ENCODE peak calls at places on chromosomes 3 and 15, in four cellular contexts. B is HCT116, C is PC-3, V is GM23248. I is an unnamed sample.

GRCh38 chr15:91530951-91531582 is 322.4 kb upstream of the SLCO3A1 start:
- DNase-seq in B (no peak), C (no peak), V (no peak), I (no peak)

GRCh38 chr3:86109434-86109833 is 881.5 kb downstream of the VGLL3 start:
- DNase-seq in B (no peak), C (peak; percentile 12), V (no peak), I (no peak)

GRCh38 chr3:101310580-101311375 is 9.6 kb downstream of the IMPG2 start:
- DNase-seq in B (no peak), C (peak; percentile 68), V (no peak), I (no peak)

GRCh38 chr15:72379856-72380255 is 4.0 kb upstream of the HEXA start:
- DNase-seq in B (no peak), C (no peak), V (no peak), I (no peak)

GRCh38 chr3:45473841-45474240 is 85.5 kb downstream of the LARS2 start:
- DNase-seq in B (no peak), C (no peak), V (peak; percentile 93), I (no peak)

GRCh38 chr3:10930641-10931040 is 61.9 kb upstream of the SLC6A1 start:
- DNase-seq in B (no peak), C (no peak), V (no peak), I (no peak)

GRCh38 chr3:14462738-14463137 is 60.3 kb downstream of the SLC6A6 start:
- DNase-seq in B (no peak), C (no peak), V (no peak), I (no peak)

GRCh38 chr3:107025961-107026360 is 351.3 kb upstream of the CCDC54 start:
- DNase-seq in B (no peak), C (no peak), V (no peak), I (no peak)

GRCh38 chr3:102449341-102449740 is 14.5 kb downstream of the ZPLD1 start:
- DNase-seq in B (no peak), C (no peak), V (no peak), I (no peak)

GRCh38 chr3:155339052-155339451 is 45.6 kb upstream of the STRIT1 start:
- DNase-seq in B (no peak), C (no peak), V (peak; percentile 20), I (no peak)

GRCh38 chr15:67548532-67548852 is 6.0 kb downstream of the MAP2K5 start:
- DNase-seq in B (no peak), C (no peak), V (no peak), I (no peak)

GRCh38 chr15:97995881-97996603 is 35.5 kb downstream of the ARRDC4 start:
- DNase-seq in B (no peak), C (peak; percentile 45), V (peak; percentile 21), I (peak; percentile 38)

GRCh38 chr3:167814441-167814951 is 79.0 kb downstream of the SERPINI1 start:
- DNase-seq in B (no peak), C (peak; percentile 80), V (peak; percentile 75), I (no peak)

GRCh38 chr15:85964471-85964870 is 115.2 kb upstream of the AGBL1 start:
- DNase-seq in B (no peak), C (no peak), V (no peak), I (no peak)

GRCh38 chr15:41125950-41126642 is 10.0 kb upstream of the INO80 start:
- DNase-seq in B (peak; percentile 7), C (no peak), V (no peak), I (no peak)

GRCh38 chr15:95929232-95929846 is 401.2 kb upstream of the NR2F2 start:
- DNase-seq in B (no peak), C (no peak), V (no peak), I (no peak)

GRCh38 chr3:11375333-11376076 is 103.3 kb downstream of the ATG7 start:
- DNase-seq in B (no peak), C (no peak), V (peak; percentile 32), I (no peak)

GRCh38 chr15:70521576-70522322 is 241.6 kb downstream of the UACA start:
- DNase-seq in B (no peak), C (no peak), V (no peak), I (no peak)

GRCh38 chr3:27556854-27557253 is 72.7 kb upstream of the SLC4A7 start:
- DNase-seq in B (no peak), C (peak; percentile 37), V (peak; percentile 85), I (no peak)

GRCh38 chr15:66713843-66714508 is 11.9 kb downstream of the SMAD6 start:
- DNase-seq in B (no peak), C (no peak), V (no peak), I (no peak)

GRCh38 chr3:14124223-14124614 is 451 bp downstream of the CHCHD4 start:
- DNase-seq in B (no peak), C (peak; percentile 43), V (peak; percentile 58), I (no peak)

GRCh38 chr15:79023546-79023890 is 67.1 kb downstream of the RASGRF1 start:
- DNase-seq in B (no peak), C (no peak), V (no peak), I (no peak)

GRCh38 chr3:85576801-85577200 is 618.0 kb downstream of the CADM2 start:
- DNase-seq in B (no peak), C (no peak), V (no peak), I (no peak)

GRCh38 chr3:90010341-90010740 is 902.9 kb downstream of the EPHA3 start:
- DNase-seq in B (no peak), C (peak; percentile 49), V (peak; percentile 57), I (peak; percentile 26)

GRCh38 chr15:30921106-30921505 is 17.4 kb downstream of the FAN1 start:
- DNase-seq in B (no peak), C (no peak), V (no peak), I (no peak)

GRCh38 chr3:126310816-126311215 is 46.4 kb downstream of the KLF15 start:
- DNase-seq in B (no peak), C (no peak), V (no peak), I (no peak)

GRCh38 chr3:150509780-150510179 is 36.5 kb downstream of the SERP1 start:
- DNase-seq in B (no peak), C (no peak), V (no peak), I (no peak)

GRCh38 chr3:129453732-129454131 is 13.7 kb downstream of the IFT122 start:
- DNase-seq in B (no peak), C (no peak), V (no peak), I (no peak)

GRCh38 chr15:70297465-70298152 is 199.9 kb upstream of the TLE3 start:
- DNase-seq in B (no peak), C (no peak), V (no peak), I (no peak)

GRCh38 chr15:36831125-36831914 is 251.9 kb downstream of the CDIN1 start:
- DNase-seq in B (no peak), C (peak; percentile 82), V (peak; percentile 95), I (no peak)

GRCh38 chr3:101379695-101380376 is 59.5 kb upstream of the IMPG2 start:
- DNase-seq in B (no peak), C (no peak), V (no peak), I (no peak)

GRCh38 chr15:89749526-89749925 is 1.5 kb downstream of the MESP1 start:
- DNase-seq in B (no peak), C (no peak), V (no peak), I (no peak)
- H3K9ac ChIP-seq in B (peak overlapping the region; percentile 79), C (peak overlapping the region; percentile 89), V (no peak overlapping the region), I (no peak overlapping the region)

GRCh38 chr15:76147906-76148553 is 88.2 kb downstream of the TMEM266 start:
- DNase-seq in B (peak; percentile 12), C (peak; percentile 79), V (peak; percentile 52), I (peak; percentile 76)
- TF ChIP-seq EZH2phosphoT487 in B (no peak), C (no peak), V (no peak), I (no peak)

GRCh38 chr15:45637552-45638033 is 2.8 kb downstream of the SQOR start:
- DNase-seq in B (no peak), C (peak; percentile 60), V (peak; percentile 85), I (no peak)
- H3K9ac ChIP-seq in B (no peak overlapping the region), C (peak overlapping the region; percentile 58), V (peak overlapping the region; percentile 73), I (no peak overlapping the region)

DNA sequence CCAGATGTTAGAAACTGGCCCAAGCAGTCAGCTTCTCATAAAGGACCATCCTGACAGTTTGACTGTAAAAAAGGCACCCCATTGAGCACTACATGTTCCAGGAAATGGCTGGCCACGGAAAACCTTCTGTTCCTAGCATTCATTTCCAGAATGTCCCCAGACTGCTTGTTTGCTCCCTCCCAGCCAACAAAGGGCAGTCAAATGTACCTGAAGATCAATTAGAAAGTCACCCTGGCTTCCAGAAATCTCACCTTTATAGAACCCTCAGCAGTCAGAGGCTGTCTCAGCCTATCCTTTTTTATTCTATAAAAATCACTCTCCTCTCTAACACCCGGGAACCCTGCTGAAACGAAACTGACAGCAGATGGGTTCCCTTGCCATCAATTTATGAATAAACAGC is 774 bp upstream of the SAMMSON start:
- DNase-seq in B (no peak), C (no peak), V (no peak), I (no peak)
- TF ChIP-seq EZH2phosphoT487 in B (no peak), C (no peak), V (no peak), I (no peak)

GRCh38 chr15:29418178-29418577 is 148.6 kb upstream of the NSMCE3 start:
- DNase-seq in B (no peak), C (no peak), V (no peak), I (no peak)

GRCh38 chr15:29418931-29419330 is 149.3 kb upstream of the NSMCE3 start:
- DNase-seq in B (no peak), C (no peak), V (no peak), I (no peak)

GRCh38 chr15:29424118-29424517 is 154.5 kb upstream of the NSMCE3 start:
- DNase-seq in B (no peak), C (no peak), V (no peak), I (no peak)

GRCh38 chr15:29422606-29423005 is 153.0 kb upstream of the NSMCE3 start:
- DNase-seq in B (no peak), C (no peak), V (no peak), I (no peak)

GRCh38 chr15:29420188-29420587 is 150.6 kb upstream of the NSMCE3 start:
- DNase-seq in B (no peak), C (no peak), V (no peak), I (peak; percentile 58)
- H3K9ac ChIP-seq in B (no peak overlapping the region), C (no peak overlapping the region), V (no peak overlapping the region), I (no peak overlapping the region)

DNA sequence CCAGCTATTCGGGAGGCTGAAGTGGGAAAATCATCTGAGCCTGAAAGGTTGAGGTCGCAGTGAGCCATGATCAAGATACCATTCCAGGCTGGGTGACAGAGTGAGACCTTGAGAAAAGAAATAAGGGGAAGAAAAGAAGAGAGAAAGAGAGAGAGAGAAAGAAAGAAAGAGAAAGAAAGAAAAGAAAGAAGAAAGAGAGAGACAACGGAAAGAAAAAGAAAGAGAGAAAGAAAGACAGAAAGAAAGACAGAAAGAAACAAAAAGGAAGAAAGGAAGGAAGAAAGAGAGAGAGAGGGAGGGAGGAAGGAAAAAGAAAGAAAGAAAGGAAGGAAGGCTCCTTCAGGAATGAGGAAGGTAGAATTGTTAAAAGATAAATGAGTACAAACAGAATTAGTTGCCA is 84.5 kb downstream of the RPL22L1 start:
- DNase-seq in B (no peak), C (no peak), V (no peak), I (no peak)
- TF ChIP-seq EZH2phosphoT487 in B (no peak), C (no peak), V (no peak), I (no peak)

I was measured in neural progenitor cell.